ENCODE peak calls at places on chromosomes 7 and 10, in four cellular contexts. A is cardiac muscle cell; O is CD8-positive, alpha-beta T cell; G is trophoblast cell. Z is an unnamed sample.

GRCh38 chr7:117098457-117098856 is 145.2 kb downstream of the ST7 start:
- DNase-seq in G (peak; percentile 35), O (no peak), A (peak; percentile 66), Z (no peak)

GRCh38 chr7:55052081-55052480 is 33.3 kb downstream of the EGFR start:
- DNase-seq in G (peak; percentile 47), O (no peak), A (peak; percentile 42), Z (no peak)

GRCh38 chr10:11176746-11177145 is 159.1 kb downstream of the CELF2 start:
- DNase-seq in O (peak; percentile 37), G (no peak), A (no peak), Z (peak; percentile 31)

GRCh38 chr10:57222129-57222528 is 861.1 kb upstream of the ZWINT start:
- DNase-seq in A (no peak), O (no peak), G (no peak), Z (no peak)

GRCh38 chr7:39942883-39943282 is 7.2 kb upstream of the CDK13 start:
- DNase-seq in O (no peak), A (no peak), G (no peak), Z (no peak)

GRCh38 chr7:38550881-38551280 is 80.3 kb downstream of the AMPH start:
- DNase-seq in A (no peak), G (no peak), O (no peak), Z (no peak)

GRCh38 chr10:60252688-60253087 is 137.0 kb downstream of the ANK3 start:
- DNase-seq in A (no peak), G (no peak), O (no peak), Z (no peak)

GRCh38 chr7:52017802-52018679 is 701.4 kb upstream of the COBL start:
- DNase-seq in G (peak; percentile 69), O (no peak), A (no peak), Z (peak; percentile 51)

GRCh38 chr10:74480778-74481177 is 329.8 kb downstream of the ADK start:
- DNase-seq in A (no peak), O (no peak), G (no peak), Z (no peak)

GRCh38 chr10:34580643-34581042 is 234.5 kb downstream of the PARD3 start:
- DNase-seq in G (no peak), O (no peak), A (peak; percentile 68), Z (no peak)

GRCh38 chr10:14707441-14707840 is 67.3 kb downstream of the FAM107B start:
- DNase-seq in O (no peak), A (peak; percentile 61), G (no peak), Z (no peak)

GRCh38 chr10:44575601-44576380 is 190.9 kb upstream of the CXCL12 start:
- DNase-seq in G (no peak), O (no peak), A (no peak), Z (no peak)

GRCh38 chr7:69067397-69067796 is 530.9 kb upstream of the AUTS2 start:
- DNase-seq in O (no peak), A (peak; percentile 49), G (peak; percentile 20), Z (no peak)

GRCh38 chr10:87771871-87772500 is 46.0 kb downstream of the ATAD1 start:
- DNase-seq in O (no peak), A (peak; percentile 59), G (peak; percentile 74), Z (no peak)

GRCh38 chr7:128215739-128216138 is 25.3 kb upstream of the LEP start:
- DNase-seq in O (no peak), A (peak; percentile 85), G (peak; percentile 90), Z (no peak)

GRCh38 chr7:4479367-4480039 is 202.6 kb upstream of the FOXK1 start:
- DNase-seq in O (no peak), A (peak; percentile 15), G (peak; percentile 81), Z (no peak)

GRCh38 chr7:130369110-130369711 is 11.1 kb upstream of the CPA1 start:
- DNase-seq in O (peak; percentile 9), A (peak; percentile 97), G (no peak), Z (no peak)

GRCh38 chr10:52256832-52257691 is 57.0 kb upstream of the DKK1 start:
- DNase-seq in A (peak; percentile 41), G (no peak), O (no peak), Z (no peak)

GRCh38 chr7:46784746-46785145 is 797.2 kb downstream of the TNS3 start:
- DNase-seq in G (no peak), A (peak; percentile 17), O (no peak), Z (no peak)

GRCh38 chr7:9504678-9505077 is 1071.3 kb downstream of the NXPH1 start:
- DNase-seq in O (no peak), G (no peak), A (no peak), Z (no peak)

GRCh38 chr7:289209-289755 is 688 bp upstream of the FOXL3 start:
- DNase-seq in G (no peak), O (peak; percentile 2), A (no peak), Z (no peak)

GRCh38 chr7:123351506-123352225 is 151.9 kb upstream of the SLC13A1 start:
- DNase-seq in O (no peak), A (peak; percentile 10), G (no peak), Z (no peak)

GRCh38 chr10:22927661-22928403 is at the start of gene ARMC3:
- DNase-seq in A (peak; percentile 74), G (peak; percentile 66), O (peak; percentile 75), Z (peak; percentile 64)

GRCh38 chr10:47031251-47031952 is 120.2 kb downstream of the PTPN20 start:
- DNase-seq in O (no peak), G (peak; percentile 6), A (no peak), Z (no peak)

GRCh38 chr10:78764846-78765430 is 303.8 kb upstream of the ZMIZ1 start:
- DNase-seq in G (no peak), A (no peak), O (no peak), Z (no peak)

GRCh38 chr7:47266131-47266706 is 315.7 kb downstream of the TNS3 start:
- DNase-seq in G (peak; percentile 82), A (peak; percentile 83), O (no peak), Z (no peak)

DNA sequence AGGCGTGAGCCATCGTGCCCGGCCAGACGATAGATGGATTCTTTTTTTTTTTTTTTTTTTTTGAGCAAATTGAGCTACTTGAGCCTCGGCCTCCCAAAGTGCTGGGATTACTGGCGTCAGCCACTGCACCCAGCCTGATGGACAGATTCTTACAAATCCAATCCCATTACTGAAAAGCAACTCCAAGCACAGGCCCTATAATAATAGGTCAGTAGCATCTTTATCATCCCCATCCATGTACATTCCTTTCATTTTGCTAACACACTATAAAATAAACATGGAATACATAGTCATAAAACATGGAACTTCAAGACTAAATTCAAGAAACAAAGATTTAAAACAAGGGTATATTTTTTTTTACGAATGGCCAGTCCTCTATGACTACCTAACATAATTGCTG is 16.0 kb upstream of the RSBN1L start:
- DNase-seq in O (no peak), A (no peak), G (no peak), Z (no peak)
- H3K4me3 ChIP-seq in O (no peak overlapping the region), A (no peak overlapping the region), G (no peak overlapping the region), Z (no peak overlapping the region)

GRCh38 chr10:17199351-17199804 is 2.1 kb downstream of the TRDMT1 start:
- DNase-seq in O (no peak), A (peak; percentile 68), G (no peak), Z (no peak)
- H3K4me3 ChIP-seq in O (no peak overlapping the region), A (peak overlapping the region; percentile 40), G (no peak overlapping the region), Z (no peak overlapping the region)

GRCh38 chr10:8043569-8044306 is 10.8 kb upstream of the GATA3 start:
- DNase-seq in O (peak; percentile 43), A (no peak), G (no peak), Z (peak; percentile 36)
- H3K4me3 ChIP-seq in O (no peak overlapping the region), A (no peak overlapping the region), G (no peak overlapping the region), Z (no peak overlapping the region)

GRCh38 chr10:12577610-12578009 is 228.3 kb downstream of the CAMK1D start:
- DNase-seq in A (no peak), G (no peak), O (no peak), Z (no peak)
- H3K4me3 ChIP-seq in A (no peak overlapping the region), G (no peak overlapping the region), O (no peak overlapping the region), Z (no peak overlapping the region)

GRCh38 chr7:34756025-34756437 is 98.0 kb downstream of the NPSR1 start:
- DNase-seq in A (no peak), O (no peak), G (no peak), Z (no peak)

GRCh38 chr7:34757570-34758110 is 99.6 kb downstream of the NPSR1 start:
- DNase-seq in O (no peak), A (no peak), G (no peak), Z (no peak)

GRCh38 chr7:34756691-34757090 is 98.7 kb downstream of the NPSR1 start:
- DNase-seq in G (no peak), O (no peak), A (no peak), Z (no peak)

GRCh38 chr7:34752929-34753328 is 94.9 kb downstream of the NPSR1 start:
- DNase-seq in A (no peak), G (no peak), O (no peak), Z (no peak)

GRCh38 chr7:34755008-34755407 is 97.0 kb downstream of the NPSR1 start:
- DNase-seq in O (no peak), A (no peak), G (no peak), Z (no peak)
- H3K4me3 ChIP-seq in O (no peak overlapping the region), A (no peak overlapping the region), G (no peak overlapping the region), Z (no peak overlapping the region)

DNA sequence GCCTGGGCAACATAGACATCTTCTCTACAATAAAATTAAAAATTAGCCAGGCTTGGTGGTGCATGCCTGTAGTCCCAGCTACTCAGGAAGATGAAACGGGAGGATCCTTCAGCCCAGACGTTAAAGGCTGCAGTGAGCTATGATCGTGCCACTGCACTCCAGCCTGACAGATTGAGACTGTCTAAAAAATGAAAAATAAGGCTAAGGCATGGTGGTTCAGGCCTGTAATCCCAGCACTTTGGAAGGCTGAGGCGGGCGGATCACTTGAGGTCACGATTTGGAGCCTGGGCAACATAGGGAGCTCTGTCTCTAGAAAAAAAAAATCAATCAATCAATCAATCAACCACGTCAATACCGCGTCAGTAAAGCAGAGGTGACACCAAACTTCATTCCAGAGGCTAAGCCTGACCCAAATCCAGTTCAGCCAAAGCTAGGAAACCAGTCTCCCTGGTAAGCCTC is 31.1 kb downstream of the MRPS24 start:
- DNase-seq in A (no peak), O (no peak), G (no peak), Z (no peak)
- H3K4me3 ChIP-seq in A (no peak overlapping the region), O (peak overlapping the region; percentile 12), G (no peak overlapping the region), Z (no peak overlapping the region)